ENCODE peak calls at places on chromosomes 2 and 18, in four cellular contexts. B is fibroblast of lung, W is H9, D is sigmoid colon. N is an unnamed sample.

GRCh38 chr2:176986579-176986978 is 226.0 kb upstream of the HNRNPA3 start:
- DNase-seq in B (no peak), W (no peak), D (no peak), N (no peak)

GRCh38 chr18:3466872-3467271 is 16.9 kb downstream of the TGIF1 start:
- DNase-seq in W (peak; percentile 51), D (no peak), B (no peak), N (no peak)

GRCh38 chr2:75108937-75109482 is 90.3 kb downstream of the TACR1 start:
- DNase-seq in W (no peak), B (no peak), D (no peak), N (no peak)

GRCh38 chr2:167438206-167438605 is 549.9 kb downstream of the XIRP2 start:
- DNase-seq in D (no peak), B (peak; percentile 76), W (no peak), N (no peak)

GRCh38 chr2:209977386-209978239 is 24.8 kb upstream of the RPE start:
- DNase-seq in B (peak; percentile 66), W (no peak), D (no peak), N (no peak)

GRCh38 chr18:28804512-28805214 is 627.7 kb upstream of the CDH2 start:
- DNase-seq in B (no peak), D (no peak), W (no peak), N (no peak)

GRCh38 chr18:25289040-25289631 is 62.8 kb downstream of the ZNF521 start:
- DNase-seq in B (peak; percentile 97), W (no peak), D (no peak), N (no peak)

GRCh38 chr2:104337869-104338268 is 516.0 kb upstream of the POU3F3 start:
- DNase-seq in W (no peak), D (no peak), B (no peak), N (no peak)

GRCh38 chr18:72375628-72376027 is 168.5 kb downstream of the CBLN2 start:
- DNase-seq in W (no peak), D (no peak), B (peak; percentile 2), N (no peak)

GRCh38 chr2:167471734-167472133 is 583.5 kb downstream of the XIRP2 start:
- DNase-seq in B (no peak), W (no peak), D (no peak), N (no peak)

GRCh38 chr2:209147981-209148380 is 275.9 kb upstream of the MAP2 start:
- DNase-seq in D (no peak), W (no peak), B (no peak), N (no peak)

GRCh38 chr2:70647873-70648481 is 94.4 kb upstream of the TGFA start:
- DNase-seq in D (no peak), B (peak; percentile 47), W (peak; percentile 87), N (peak; percentile 74)

GRCh38 chr2:152189622-152190495 is 14.3 kb upstream of the STAM2 start:
- DNase-seq in D (no peak), B (peak; percentile 86), W (no peak), N (no peak)

GRCh38 chr2:206260427-206261012 is 13.9 kb upstream of the ZDBF2 start:
- DNase-seq in D (no peak), W (no peak), B (peak; percentile 44), N (no peak)

GRCh38 chr2:237996041-237996593 is 29.3 kb downstream of the UBE2F start:
- DNase-seq in D (no peak), B (peak; percentile 78), W (no peak), N (no peak)

GRCh38 chr18:54551590-54551989 is 39.5 kb upstream of the DYNAP start:
- DNase-seq in D (no peak), W (no peak), B (no peak), N (no peak)

GRCh38 chr2:70431948-70432347 is 121.7 kb downstream of the TGFA start:
- DNase-seq in D (no peak), W (no peak), B (no peak), N (no peak)

GRCh38 chr2:101230541-101230993 is 22.1 kb upstream of the CNOT11 start:
- DNase-seq in B (no peak), D (no peak), W (no peak), N (no peak)

GRCh38 chr2:238644095-238645081 is 203.5 kb upstream of the TWIST2 start:
- DNase-seq in D (no peak), B (peak; percentile 86), W (no peak), N (no peak)

GRCh38 chr2:85248741-85249524 is 78.9 kb downstream of the TGOLN2 start:
- DNase-seq in W (no peak), D (no peak), B (peak; percentile 89), N (no peak)

GRCh38 chr2:231604685-231605606 is 12.3 kb downstream of the TEX44 start:
- DNase-seq in W (peak; percentile 99), D (peak; percentile 100), B (peak; percentile 98), N (peak; percentile 100)

GRCh38 chr2:49240608-49241007 is 86.3 kb upstream of the FSHR start:
- DNase-seq in B (peak; percentile 47), W (no peak), D (no peak), N (no peak)

GRCh38 chr2:85134255-85135065 is 1.3 kb downstream of the TCF7L1 start:
- DNase-seq in W (peak; percentile 63), D (peak; percentile 73), B (peak; percentile 53), N (no peak)

GRCh38 chr2:133292267-133292666 is 276.0 kb downstream of the NCKAP5 start:
- DNase-seq in D (no peak), W (no peak), B (no peak), N (no peak)

GRCh38 chr2:104919127-104919526 is 65.2 kb downstream of the POU3F3 start:
- DNase-seq in D (no peak), W (no peak), B (no peak), N (peak; percentile 40)

GRCh38 chr18:60563082-60563481 is 190.5 kb upstream of the MC4R start:
- DNase-seq in D (no peak), W (no peak), B (no peak), N (no peak)

GRCh38 chr2:24708537-24709152 is 84.5 kb downstream of the PTRHD1 start:
- DNase-seq in B (peak; percentile 66), W (no peak), D (no peak), N (no peak)

GRCh38 chr2:20282916-20283592 is 58.1 kb upstream of the SDC1 start:
- DNase-seq in B (peak; percentile 83), W (no peak), D (peak; percentile 88), N (peak; percentile 74)

GRCh38 chr2:236969767-236970655 is 115.7 kb upstream of the COPS8 start:
- DNase-seq in D (no peak), W (no peak), B (no peak), N (peak; percentile 25)

GRCh38 chr2:110770308-110770695 is 37.9 kb downstream of the ACOXL start:
- DNase-seq in B (no peak), D (no peak), W (no peak), N (no peak)

GRCh38 chr2:24892928-24893327 is 27.1 kb downstream of the ADCY3 start:
- DNase-seq in B (peak; percentile 68), D (no peak), W (no peak), N (no peak)

GRCh38 chr2:216774620-216775019 is 79.3 kb upstream of the IGFBP5 start:
- DNase-seq in W (no peak), B (peak; percentile 87), D (no peak), N (no peak)

DNA sequence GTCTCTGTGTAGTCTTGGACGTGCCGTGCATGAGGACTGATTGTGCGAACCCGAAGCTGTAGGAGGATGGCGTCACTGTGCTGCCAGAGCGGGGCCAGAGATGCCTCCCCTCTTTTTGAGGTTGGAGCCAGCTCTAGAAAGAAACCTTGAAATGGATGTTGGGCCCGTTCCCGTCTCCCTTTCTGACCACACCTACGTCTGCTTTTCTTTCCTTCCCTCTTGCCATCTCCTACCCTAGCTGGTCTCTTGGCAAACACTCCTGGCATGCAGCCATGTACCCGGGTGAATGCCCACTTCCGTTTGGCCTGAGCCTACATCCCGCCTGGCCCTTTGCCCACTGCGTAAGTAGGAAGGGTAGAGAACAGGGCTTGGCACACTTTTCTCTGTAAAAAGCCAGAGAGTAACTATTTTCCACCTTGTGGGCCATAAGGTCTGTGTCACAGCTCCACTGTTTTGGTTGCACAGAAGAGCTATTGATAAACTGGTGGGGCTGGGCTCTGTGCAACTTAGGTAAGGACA is 37.4 kb downstream of the SH3BP4 start:
- DNase-seq in B (peak; percentile 46), D (peak; percentile 91), W (no peak), N (peak; percentile 99)
- H3K4me1 ChIP-seq in B (no peaks in the 10 kb centered on the region), D (no peaks in the 10 kb centered on the region), W (no peaks in the 10 kb centered on the region), N (peaks cover 16% of the 10 kb centered on the region)

DNA sequence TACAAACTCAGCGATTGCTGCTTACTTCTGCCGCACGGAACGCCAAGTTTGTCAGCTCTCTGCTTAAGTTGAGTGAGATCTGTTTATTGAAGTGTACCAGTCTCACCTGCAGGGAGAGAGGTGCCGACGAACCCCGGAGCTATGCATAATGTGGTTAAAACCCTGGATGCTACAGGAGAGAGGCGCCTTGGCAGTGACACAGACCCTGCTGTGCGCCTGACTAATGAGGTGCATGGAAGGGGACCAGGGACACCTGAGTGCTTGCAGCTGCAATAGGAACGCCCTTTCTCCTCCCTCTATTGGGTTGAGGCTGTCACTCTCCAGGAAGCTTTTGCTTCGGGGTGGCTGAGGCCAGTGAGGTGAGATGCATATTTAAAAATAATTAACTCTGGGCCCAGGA is 1.0 kb downstream of the SLC9A2 start:
- DNase-seq in W (peak; percentile 64), B (no peak), D (no peak), N (peak; percentile 68)
- H3K4me1 ChIP-seq in W (peaks cover 2% of the 10 kb centered on the region), B (no peaks in the 10 kb centered on the region), D (no peaks in the 10 kb centered on the region), N (peaks cover 22% of the 10 kb centered on the region)

GRCh38 chr2:158043181-158043948 is 58.3 kb upstream of the UPP2 start:
- DNase-seq in W (no peak), D (no peak), B (no peak), N (no peak)

GRCh38 chr2:158042666-158043065 is 59.0 kb upstream of the UPP2 start:
- DNase-seq in B (no peak), D (no peak), W (no peak), N (no peak)

GRCh38 chr2:158042245-158042644 is 59.4 kb upstream of the UPP2 start:
- DNase-seq in B (no peak), W (no peak), D (no peak), N (no peak)

GRCh38 chr2:158034198-158034831 is 67.4 kb upstream of the UPP2 start:
- DNase-seq in D (no peak), B (peak; percentile 70), W (peak; percentile 67), N (peak; percentile 59)

GRCh38 chr2:158038906-158039305 is 62.8 kb upstream of the UPP2 start:
- DNase-seq in D (no peak), B (no peak), W (no peak), N (no peak)
- H3K4me1 ChIP-seq in D (no peaks in the 10 kb centered on the region), B (no peaks in the 10 kb centered on the region), W (no peaks in the 10 kb centered on the region), N (no peaks in the 10 kb centered on the region)

DNA sequence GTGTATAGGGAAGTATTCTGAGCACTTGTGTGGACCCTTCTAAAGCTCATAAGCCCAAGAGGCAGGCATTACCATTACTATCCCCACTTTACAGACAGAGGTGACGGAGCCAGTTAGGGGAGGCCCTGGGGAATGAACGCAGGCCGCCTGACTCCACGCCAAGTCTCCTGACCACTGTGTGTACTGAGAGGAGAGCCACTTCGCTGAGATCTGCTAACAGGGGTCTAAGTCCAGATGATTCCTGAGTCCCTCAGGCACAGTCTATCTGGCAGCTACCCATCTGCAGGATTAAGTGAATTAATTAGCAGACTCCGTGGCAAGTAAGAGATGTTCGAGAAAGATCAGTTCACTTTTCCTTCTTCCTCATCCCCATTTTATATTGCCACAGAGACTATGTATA is 13.7 kb downstream of the CYB5A start:
- DNase-seq in D (no peak), W (no peak), B (no peak), N (no peak)
- H3K4me1 ChIP-seq in D (no peaks in the 10 kb centered on the region), W (peaks cover 24% of the 10 kb centered on the region), B (no peaks in the 10 kb centered on the region), N (peaks cover 47% of the 10 kb centered on the region)

N was measured in stomach.